ENCODE peak calls at places on chromosome 20, in nine cellular contexts. Y, F, X, Z, E, W, D, G and C are unnamed samples.

GRCh38 chr20:59765599-59766177 is 161.3 kb downstream of the PHACTR3 start:
- DNase-seq in W (no peak), D (no peak), G (no peak), Z (no peak), X (no peak), E (peak), Y (no peak), F (no peak), C (no peak)

GRCh38 chr20:49584418-49585382 is 16.8 kb upstream of the PTGIS start:
- DNase-seq in Y (no peak), Z (no peak), F (no peak), W (peak), D (no peak), G (no peak), E (no peak), X (no peak), C (no peak)

GRCh38 chr20:49281059-49281912 is 3.4 kb upstream of the ZNFX1 start:
- DNase-seq in E (no peak), Z (no peak), D (no peak), F (no peak), G (peak), W (no peak), X (no peak), Y (no peak), C (no peak)

GRCh38 chr20:12051206-12052163 is 133.8 kb downstream of the BTBD3 start:
- DNase-seq in F (no peak), W (no peak), Z (no peak), G (no peak), X (no peak), D (no peak), E (no peak), Y (no peak), C (no peak)

GRCh38 chr20:48238326-48238725 is 453.0 kb upstream of the SULF2 start:
- DNase-seq in G (no peak), E (no peak), F (no peak), W (no peak), Z (no peak), X (no peak), Y (no peak), D (no peak), C (no peak)

GRCh38 chr20:10619427-10619826 is 54.4 kb downstream of the JAG1 start:
- DNase-seq in Y (no peak), G (peak), E (no peak), Z (peak), X (no peak), F (no peak), W (no peak), D (no peak), C (no peak)

GRCh38 chr20:21202284-21202683 is 76.4 kb downstream of the KIZ start:
- DNase-seq in D (no peak), E (no peak), G (peak), F (no peak), W (no peak), Y (no peak), Z (no peak), X (no peak), C (no peak)

GRCh38 chr20:61731363-61732181 is 334.1 kb downstream of the TAF4 start:
- DNase-seq in Y (no peak), X (no peak), E (no peak), D (no peak), Z (peak), F (no peak), W (no peak), G (no peak), C (no peak)

GRCh38 chr20:43046946-43047345 is 142.8 kb downstream of the PTPRT start:
- DNase-seq in D (no peak), X (no peak), F (no peak), G (no peak), W (no peak), Y (no peak), E (no peak), Z (no peak), C (no peak)

GRCh38 chr20:3323398-3323797 is 84.1 kb downstream of the DNAAF9 start:
- DNase-seq in Z (no peak), W (no peak), E (no peak), Y (no peak), G (no peak), F (no peak), D (no peak), X (no peak), C (no peak)

GRCh38 chr20:58407966-58408557 is 19.0 kb downstream of the VAPB start:
- DNase-seq in E (no peak), Z (no peak), D (no peak), G (no peak), F (peak), Y (no peak), X (no peak), W (peak), C (no peak)

GRCh38 chr20:50682947-50683530 is 8.3 kb downstream of the RIPOR3 start:
- DNase-seq in E (no peak), F (no peak), W (no peak), G (no peak), Z (no peak), X (no peak), Y (no peak), D (no peak), C (no peak)